ENCODE peak calls at places on chromosome 19, in seven cellular contexts. P is tibial artery, N is breast epithelium, E is fibroblast of pulmonary artery, R is mucosa of descending colon, K is GM23248, X is brain microvascular endothelial cell. F is an unnamed sample.

GRCh38 chr19:43311706-43312105 is 41.8 kb upstream of the CD177 start:
- DNase-seq in R (no peak), N (no peak), E (no peak), K (peak), P (no peak), X (no peak), F (no peak)

GRCh38 chr19:46764817-46765291 is 18.6 kb upstream of the STRN4 start:
- DNase-seq in X (no peak), E (no peak), N (peak), K (no peak), R (peak), P (no peak), F (no peak)

GRCh38 chr19:29815231-29815630 is 3.4 kb downstream of the CCNE1 start:
- DNase-seq in K (no peak), N (no peak), E (no peak), R (no peak), X (no peak), P (no peak), F (no peak)

GRCh38 chr19:47766670-47767069 is 11.8 kb upstream of the SELENOW start:
- DNase-seq in P (no peak), E (no peak), X (no peak), K (no peak), R (no peak), N (no peak), F (no peak)

GRCh38 chr19:37986048-37986750 is 79.2 kb downstream of the SIPA1L3 start:
- DNase-seq in E (no peak), X (no peak), R (peak), N (no peak), P (no peak), K (no peak), F (no peak)

GRCh38 chr19:940591-941291 is 14.9 kb downstream of the ARID3A start:
- DNase-seq in X (no peak), P (peak), K (no peak), N (peak), E (no peak), R (peak), F (peak)

GRCh38 chr19:46296722-46297431 is at the start of gene HIF3A:
- DNase-seq in R (peak), P (peak), N (no peak), K (peak), E (peak), X (no peak), F (no peak)

GRCh38 chr19:50629801-50630200 is 9.9 kb downstream of the SYT3 start:
- DNase-seq in K (no peak), N (no peak), E (no peak), P (no peak), X (no peak), R (no peak), F (no peak)

DNA sequence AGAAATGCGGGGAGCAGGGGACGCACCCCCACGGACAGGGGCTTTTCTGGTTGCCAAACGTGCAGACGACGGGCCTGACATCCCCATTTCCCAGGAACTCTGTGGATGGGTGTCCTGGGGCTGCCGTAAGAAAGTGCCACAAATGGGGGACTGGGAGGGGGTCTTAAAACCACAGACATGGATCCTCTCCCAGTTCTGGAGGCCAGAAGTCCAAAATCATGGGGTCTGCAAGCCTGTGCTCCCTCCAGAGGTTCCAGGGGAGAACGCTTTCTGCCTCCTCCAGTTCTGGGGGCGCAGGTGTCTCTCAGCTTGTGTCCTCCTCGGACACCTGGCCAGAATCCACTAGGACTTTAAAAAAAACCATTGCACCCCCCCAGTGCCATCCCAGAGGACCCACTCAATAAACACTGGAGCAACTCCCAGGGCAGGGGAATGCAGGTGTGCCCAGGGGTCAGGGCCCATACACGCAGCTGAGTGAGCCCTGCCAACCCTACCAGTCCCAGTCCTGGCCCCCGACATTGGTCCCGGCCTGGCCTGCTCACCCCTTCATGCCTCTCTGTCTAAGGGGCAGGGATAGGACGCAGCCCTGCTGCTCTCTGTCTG is 103.9 kb downstream of the GADD45B start:
- DNase-seq in X (no peak), R (no peak), P (peak), E (no peak), N (no peak), K (no peak), F (no peak)
- H3K4me3 ChIP-seq in X (peak), R (no peak), P (peak), E (peak), N (peak), K (peak), F (peak)

GRCh38 chr19:40472516-40472915 is 5.7 kb downstream of the SPTBN4 start:
- DNase-seq in X (no peak), P (no peak), E (no peak), K (no peak), N (no peak), R (no peak), F (no peak)

GRCh38 chr19:40471111-40471510 is 4.3 kb downstream of the SPTBN4 start:
- DNase-seq in K (no peak), P (no peak), E (no peak), N (no peak), R (no peak), X (no peak), F (no peak)

DNA sequence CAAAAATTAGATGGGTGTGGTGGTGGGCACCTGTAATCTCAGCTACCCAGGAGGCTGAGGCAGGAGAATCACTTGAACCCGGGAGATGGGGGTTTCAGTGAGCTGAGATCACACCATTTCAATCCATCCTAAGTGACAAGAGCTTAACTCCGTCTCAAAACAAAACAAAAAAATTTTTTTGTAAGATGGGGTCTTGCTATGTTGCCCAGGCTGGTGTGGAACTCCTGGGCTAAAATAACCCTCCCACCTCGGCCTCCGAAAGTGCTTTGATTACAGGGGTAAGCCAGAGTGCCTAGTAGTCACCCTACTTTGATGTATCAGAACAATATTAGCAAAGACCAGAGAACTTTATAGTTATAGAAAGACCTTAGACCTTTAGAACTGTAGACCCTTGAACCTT is 7.9 kb downstream of the SPTBN4 start:
- DNase-seq in K (no peak), N (no peak), R (no peak), E (no peak), P (no peak), X (no peak), F (no peak)
- H3K4me3 ChIP-seq in K (no peak), N (no peak), R (no peak), E (no peak), P (no peak), X (no peak), F (no peak)

GRCh38 chr19:4053423-4054324 is 13.0 kb downstream of the ZBTB7A start:
- DNase-seq in R (peak), X (no peak), N (no peak), E (no peak), K (peak), P (no peak), F (no peak)
- H3K4me3 ChIP-seq in R (no peak), X (no peak), N (no peak), E (no peak), K (peak), P (no peak), F (no peak)

DNA sequence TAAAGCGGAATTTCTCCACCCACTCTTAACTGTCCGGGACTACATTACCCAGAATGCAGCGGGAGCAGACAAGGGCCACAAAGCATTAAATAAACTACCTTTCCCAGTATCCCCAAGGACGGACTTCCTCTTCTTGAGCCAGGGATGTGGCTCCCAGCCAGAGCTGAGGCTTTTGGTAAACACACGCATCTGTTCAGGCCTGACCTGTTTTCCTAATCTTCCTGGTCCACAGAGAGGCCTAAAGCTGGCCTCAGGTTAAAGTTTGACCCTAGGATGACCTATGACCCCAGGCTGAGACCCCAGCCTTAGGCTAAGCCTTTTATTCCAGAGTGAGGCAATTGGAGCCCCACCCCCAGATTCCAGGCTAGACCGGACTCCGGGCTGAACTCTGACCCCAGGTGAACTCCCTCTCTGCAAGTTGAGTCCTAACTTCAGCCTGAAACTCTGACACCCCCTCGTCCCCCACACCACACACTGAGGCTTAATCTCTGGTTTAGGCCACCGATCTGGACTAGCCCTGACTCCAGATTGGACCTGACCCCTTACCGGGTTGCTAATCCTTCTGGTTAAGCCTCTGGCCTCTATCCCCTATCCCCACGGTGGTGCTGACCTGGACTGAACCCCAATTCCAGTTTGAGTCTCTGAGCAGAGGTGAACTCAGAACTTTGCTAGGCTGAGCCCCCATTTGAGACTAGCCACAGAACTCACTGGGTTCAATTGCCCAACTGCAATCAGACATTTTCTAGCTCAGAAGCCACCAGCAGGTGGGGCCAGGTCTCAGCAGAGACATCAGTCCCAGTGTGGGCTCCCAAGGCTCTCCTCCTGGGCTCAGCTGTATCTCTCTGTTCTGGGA is 719 bp upstream of the GPR108 start:
- DNase-seq in E (peak), X (peak), N (peak), R (peak), P (peak), K (peak), F (peak)
- H3K4me3 ChIP-seq in E (no peak), X (no peak), N (peak), R (peak), P (peak), K (peak), F (no peak)

GRCh38 chr19:17967258-17968051 is 548 bp downstream of the KCNN1 start:
- DNase-seq in K (no peak), X (no peak), P (no peak), N (no peak), R (no peak), E (no peak), F (no peak)
- H3K4me3 ChIP-seq in K (no peak), X (no peak), P (no peak), N (no peak), R (no peak), E (peak), F (no peak)